ENCODE peak calls at places on chromosomes 12 and 14, in four cellular contexts. One of them, this sample, is unnamed.

GRCh38 chr12:100672075-100672592 is 98.7 kb downstream of the GAS2L3 start:
- DNase-seq in breast epithelium: no peak
- DNase-seq in Peyer's patch: no peak
- DNase-seq in ovary: no peak
- DNase-seq in this sample: no peak

GRCh38 chr12:12221560-12221959 is 45.3 kb downstream of the LRP6 start:
- DNase-seq in breast epithelium: no peak
- DNase-seq in Peyer's patch: no peak
- DNase-seq in ovary: no peak
- DNase-seq in this sample: no peak

GRCh38 chr12:115385141-115385540 is 701.2 kb upstream of the TBX3 start:
- DNase-seq in breast epithelium: no peak
- DNase-seq in Peyer's patch: no peak
- DNase-seq in ovary: no peak
- DNase-seq in this sample: no peak

GRCh38 chr14:22159968-22160367 is 429.1 kb downstream of the DAD1 start:
- DNase-seq in breast epithelium: no peak
- DNase-seq in Peyer's patch: peak; percentile 68
- DNase-seq in ovary: no peak
- DNase-seq in this sample: no peak

GRCh38 chr12:26555139-26555538 is 277.9 kb downstream of the ITPR2 start:
- DNase-seq in breast epithelium: no peak
- DNase-seq in Peyer's patch: no peak
- DNase-seq in ovary: no peak
- DNase-seq in this sample: no peak

GRCh38 chr12:51028126-51028810 is 2.1 kb upstream of the SLC11A2 start:
- DNase-seq in breast epithelium: peak; percentile 64
- DNase-seq in Peyer's patch: peak; percentile 65
- DNase-seq in ovary: no peak
- DNase-seq in this sample: peak; percentile 51

GRCh38 chr12:18430425-18431048 is 169.2 kb downstream of the PIK3C2G start:
- DNase-seq in breast epithelium: no peak
- DNase-seq in Peyer's patch: peak; percentile 52
- DNase-seq in ovary: peak; percentile 21
- DNase-seq in this sample: peak; percentile 9

GRCh38 chr12:98402081-98402480 is 113.3 kb upstream of the TMPO start:
- DNase-seq in breast epithelium: no peak
- DNase-seq in Peyer's patch: no peak
- DNase-seq in ovary: no peak
- DNase-seq in this sample: no peak

GRCh38 chr14:64806202-64806861 is 73.4 kb downstream of the SPTB start:
- DNase-seq in breast epithelium: peak; percentile 32
- DNase-seq in Peyer's patch: no peak
- DNase-seq in ovary: no peak
- DNase-seq in this sample: peak; percentile 12

GRCh38 chr12:127306604-127307215 is 960.3 kb upstream of the TMEM132C start:
- DNase-seq in breast epithelium: no peak
- DNase-seq in Peyer's patch: no peak
- DNase-seq in ovary: no peak
- DNase-seq in this sample: no peak

GRCh38 chr12:89316705-89317139 is 35.6 kb downstream of the DUSP6 start:
- DNase-seq in breast epithelium: no peak
- DNase-seq in Peyer's patch: no peak
- DNase-seq in ovary: no peak
- DNase-seq in this sample: no peak

GRCh38 chr12:122366685-122367475 is 55.6 kb downstream of the CLIP1 start:
- DNase-seq in breast epithelium: peak; percentile 55
- DNase-seq in Peyer's patch: peak; percentile 60
- DNase-seq in ovary: no peak
- DNase-seq in this sample: no peak

GRCh38 chr14:100246809-100247428 is 8.0 kb downstream of the YY1 start:
- DNase-seq in breast epithelium: no peak
- DNase-seq in Peyer's patch: no peak
- DNase-seq in ovary: no peak
- DNase-seq in this sample: no peak

GRCh38 chr14:94158239-94158888 is 15.8 kb upstream of the PPP4R4 start:
- DNase-seq in breast epithelium: no peak
- DNase-seq in Peyer's patch: no peak
- DNase-seq in ovary: no peak
- DNase-seq in this sample: no peak

GRCh38 chr14:41606249-41607118 is at the start of gene LRFN5:
- DNase-seq in breast epithelium: no peak
- DNase-seq in Peyer's patch: no peak
- DNase-seq in ovary: peak; percentile 65
- DNase-seq in this sample: no peak

GRCh38 chr14:68552597-68552996 is 240.3 kb downstream of the ZFP36L1 start:
- DNase-seq in breast epithelium: peak; percentile 17
- DNase-seq in Peyer's patch: peak; percentile 58
- DNase-seq in ovary: no peak
- DNase-seq in this sample: no peak

GRCh38 chr12:12718853-12719252 is 1.7 kb downstream of the CDKN1B start:
- DNase-seq in breast epithelium: no peak
- DNase-seq in Peyer's patch: no peak
- DNase-seq in ovary: no peak
- DNase-seq in this sample: no peak

GRCh38 chr12:104182144-104182543 is 33.4 kb upstream of the TXNRD1 start:
- DNase-seq in breast epithelium: peak; percentile 71
- DNase-seq in Peyer's patch: peak; percentile 72
- DNase-seq in ovary: peak; percentile 61
- DNase-seq in this sample: peak; percentile 51

GRCh38 chr12:54352022-54352531 is 12.2 kb downstream of the GPR84 start:
- DNase-seq in breast epithelium: no peak
- DNase-seq in Peyer's patch: no peak
- DNase-seq in ovary: peak; percentile 85
- DNase-seq in this sample: peak; percentile 39

GRCh38 chr12:44852483-44852882 is 23.6 kb downstream of the NELL2 start:
- DNase-seq in breast epithelium: no peak
- DNase-seq in Peyer's patch: no peak
- DNase-seq in ovary: no peak
- DNase-seq in this sample: no peak

GRCh38 chr12:92650228-92650822 is 52.5 kb upstream of the PLEKHG7 start:
- DNase-seq in breast epithelium: no peak
- DNase-seq in Peyer's patch: no peak
- DNase-seq in ovary: no peak
- DNase-seq in this sample: no peak

GRCh38 chr14:65478596-65478995 is 66.1 kb downstream of the FUT8 start:
- DNase-seq in breast epithelium: no peak
- DNase-seq in Peyer's patch: no peak
- DNase-seq in ovary: no peak
- DNase-seq in this sample: no peak

GRCh38 chr12:47949441-47950341 is 13.7 kb upstream of the TMEM106C start:
- DNase-seq in breast epithelium: peak; percentile 85
- DNase-seq in Peyer's patch: peak; percentile 90
- DNase-seq in ovary: peak; percentile 73
- DNase-seq in this sample: peak; percentile 69

GRCh38 chr12:85825751-85826150 is 10.5 kb downstream of the RASSF9 start:
- DNase-seq in breast epithelium: no peak
- DNase-seq in Peyer's patch: no peak
- DNase-seq in ovary: no peak
- DNase-seq in this sample: no peak

GRCh38 chr14:76900406-76901085 is 74.3 kb downstream of the LRRC74A start:
- DNase-seq in breast epithelium: peak; percentile 35
- DNase-seq in Peyer's patch: no peak
- DNase-seq in ovary: no peak
- DNase-seq in this sample: no peak

GRCh38 chr12:52651726-52652261 is at the start of gene KRT2:
- DNase-seq in breast epithelium: no peak
- DNase-seq in Peyer's patch: no peak
- DNase-seq in ovary: no peak
- DNase-seq in this sample: no peak

GRCh38 chr14:38964630-38965029 is 138.4 kb downstream of the SEC23A start:
- DNase-seq in breast epithelium: no peak
- DNase-seq in Peyer's patch: no peak
- DNase-seq in ovary: no peak
- DNase-seq in this sample: no peak

GRCh38 chr14:56116128-56116900 is 1.9 kb upstream of the PELI2 start:
- DNase-seq in breast epithelium: no peak
- DNase-seq in Peyer's patch: no peak
- DNase-seq in ovary: no peak
- DNase-seq in this sample: no peak

GRCh38 chr14:73491256-73491976 is 683 bp downstream of the RIOX1 start:
- DNase-seq in breast epithelium: peak; percentile 35
- DNase-seq in Peyer's patch: peak; percentile 83
- DNase-seq in ovary: peak; percentile 63
- DNase-seq in this sample: peak; percentile 48
- TF ChIP-seq POLR2A in breast epithelium: peak; percentile 31
- TF ChIP-seq POLR2A in Peyer's patch: no peak
- TF ChIP-seq POLR2A in ovary: no peak
- TF ChIP-seq POLR2A in this sample: peak; percentile 67

DNA sequence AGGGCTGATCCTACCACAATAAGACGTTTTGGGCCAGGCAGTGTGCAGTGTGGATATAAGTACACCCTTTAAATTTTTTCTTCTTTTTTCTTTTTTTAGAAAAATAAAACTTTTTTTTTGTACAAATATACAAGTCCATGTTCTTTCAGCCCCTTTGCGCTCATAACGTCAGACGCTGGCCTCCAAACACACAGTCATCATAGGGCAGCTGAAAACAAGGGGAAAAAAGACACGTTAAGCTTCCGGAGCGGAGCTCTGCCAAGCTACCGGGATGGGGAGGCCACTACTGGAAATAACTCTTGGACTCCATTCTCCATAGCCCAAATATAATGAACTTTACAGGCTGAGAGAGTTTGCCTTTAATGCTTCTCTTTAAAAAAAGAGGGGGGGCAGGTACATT is 2.7 kb downstream of the NFKBIA start:
- DNase-seq in breast epithelium: no peak
- DNase-seq in Peyer's patch: no peak
- DNase-seq in ovary: peak; percentile 60
- DNase-seq in this sample: no peak
- TF ChIP-seq POLR2A in breast epithelium: no peak
- TF ChIP-seq POLR2A in Peyer's patch: no peak
- TF ChIP-seq POLR2A in ovary: no peak
- TF ChIP-seq POLR2A in this sample: no peak

GRCh38 chr12:107317751-107318553 is 224.6 kb upstream of the CRY1 start:
- DNase-seq in breast epithelium: peak; percentile 91
- DNase-seq in Peyer's patch: peak; percentile 94
- DNase-seq in ovary: no peak
- DNase-seq in this sample: peak; percentile 94
- TF ChIP-seq POLR2A in breast epithelium: no peak
- TF ChIP-seq POLR2A in Peyer's patch: peak; percentile 24
- TF ChIP-seq POLR2A in ovary: no peak
- TF ChIP-seq POLR2A in this sample: peak; percentile 90

GRCh38 chr12:57893460-57894353 is 47.2 kb upstream of the CTDSP2 start:
- DNase-seq in breast epithelium: peak; percentile 93
- DNase-seq in Peyer's patch: peak; percentile 88
- DNase-seq in ovary: peak; percentile 96
- DNase-seq in this sample: peak; percentile 80
- TF ChIP-seq POLR2A in breast epithelium: no peak
- TF ChIP-seq POLR2A in Peyer's patch: no peak
- TF ChIP-seq POLR2A in ovary: peak; percentile 27
- TF ChIP-seq POLR2A in this sample: no peak

GRCh38 chr12:132229423-132229760 is 85.1 kb downstream of the NOC4L start:
- DNase-seq in breast epithelium: no peak
- DNase-seq in Peyer's patch: no peak
- DNase-seq in ovary: no peak
- DNase-seq in this sample: no peak

GRCh38 chr12:132227782-132228417 is 83.6 kb downstream of the NOC4L start:
- DNase-seq in breast epithelium: no peak
- DNase-seq in Peyer's patch: no peak
- DNase-seq in ovary: no peak
- DNase-seq in this sample: no peak

GRCh38 chr12:132229926-132230325 is 85.7 kb downstream of the NOC4L start:
- DNase-seq in breast epithelium: no peak
- DNase-seq in Peyer's patch: no peak
- DNase-seq in ovary: no peak
- DNase-seq in this sample: no peak

GRCh38 chr12:132230381-132230780 is 86.1 kb downstream of the NOC4L start:
- DNase-seq in breast epithelium: no peak
- DNase-seq in Peyer's patch: no peak
- DNase-seq in ovary: no peak
- DNase-seq in this sample: no peak

GRCh38 chr12:132228535-132229422 is 84.5 kb downstream of the NOC4L start:
- DNase-seq in breast epithelium: no peak
- DNase-seq in Peyer's patch: no peak
- DNase-seq in ovary: no peak
- DNase-seq in this sample: no peak
- TF ChIP-seq POLR2A in breast epithelium: no peak
- TF ChIP-seq POLR2A in Peyer's patch: no peak
- TF ChIP-seq POLR2A in ovary: no peak
- TF ChIP-seq POLR2A in this sample: no peak

GRCh38 chr14:92297818-92298595 is 25.0 kb upstream of the SLC24A4 start:
- DNase-seq in breast epithelium: no peak
- DNase-seq in Peyer's patch: no peak
- DNase-seq in ovary: no peak
- DNase-seq in this sample: no peak
- TF ChIP-seq POLR2A in breast epithelium: no peak
- TF ChIP-seq POLR2A in Peyer's patch: no peak
- TF ChIP-seq POLR2A in ovary: no peak
- TF ChIP-seq POLR2A in this sample: no peak

This sample was measured in prostate gland.